ENCODE peak calls at places on chromosomes 11 and 22, in six cellular contexts. A, Q, X, M, D and H are unnamed samples.

GRCh38 chr11:62552465-62552782 is 5.8 kb upstream of the AHNAK start:
- DNase-seq in A (no peak), Q (peak), X (no peak), M (peak), D (no peak), H (peak)

GRCh38 chr11:35267504-35267903 is 128.5 kb downstream of the CD44 start:
- DNase-seq in A (no peak), Q (peak), X (peak), M (no peak), D (no peak), H (peak)

GRCh38 chr11:27718346-27718852 is 18.1 kb upstream of the BDNF start:
- DNase-seq in A (peak), Q (peak), X (peak), M (peak), D (no peak), H (peak)

GRCh38 chr11:116579857-116580727 is 192.7 kb downstream of the BUD13 start:
- DNase-seq in A (no peak), Q (peak), X (no peak), M (no peak), D (no peak), H (no peak)

GRCh38 chr22:38921126-38921525 is 36.3 kb upstream of the APOBEC3A start:
- DNase-seq in A (no peak), Q (no peak), X (no peak), M (peak), D (no peak), H (no peak)

GRCh38 chr22:19811211-19811621 is 43.5 kb downstream of the GNB1L start:
- DNase-seq in A (no peak), Q (no peak), X (no peak), M (peak), D (peak), H (no peak)

GRCh38 chr11:61377461-61378160 is 14.8 kb upstream of the TMEM216 start:
- DNase-seq in A (no peak), Q (peak), X (no peak), M (no peak), D (no peak), H (peak)

GRCh38 chr11:133910101-133910500 is 46.7 kb downstream of the IGSF9B start:
- DNase-seq in A (no peak), Q (no peak), X (no peak), M (no peak), D (no peak), H (no peak)

GRCh38 chr11:280762-281485 is 2.7 kb downstream of the NLRP6 start:
- DNase-seq in A (no peak), Q (peak), X (no peak), M (no peak), D (peak), H (no peak)

GRCh38 chr22:44259366-44260215 is 53.2 kb downstream of the SHISAL1 start:
- DNase-seq in A (no peak), Q (no peak), X (no peak), M (no peak), D (no peak), H (no peak)

GRCh38 chr22:42533638-42533977 is 14.0 kb upstream of the RRP7A start:
- DNase-seq in A (no peak), Q (no peak), X (no peak), M (no peak), D (no peak), H (no peak)

GRCh38 chr11:69293819-69294505 is at the start of gene MYEOV:
- DNase-seq in A (peak), Q (peak), X (peak), M (peak), D (no peak), H (peak)

GRCh38 chr22:32544953-32545558 is 70.4 kb downstream of the FBXO7 start:
- DNase-seq in A (no peak), Q (peak), X (no peak), M (no peak), D (no peak), H (peak)

GRCh38 chr11:78008174-78008573 is 13.7 kb upstream of the INTS4 start:
- DNase-seq in A (no peak), Q (no peak), X (no peak), M (no peak), D (no peak), H (no peak)

GRCh38 chr11:60950933-60951610 is 904 bp downstream of the SLC15A3 start:
- DNase-seq in A (no peak), Q (peak), X (no peak), M (no peak), D (peak), H (no peak)

GRCh38 chr11:67404515-67405195 is 772 bp downstream of the TBC1D10C start:
- DNase-seq in A (no peak), Q (no peak), X (no peak), M (no peak), D (peak), H (no peak)

GRCh38 chr11:134581121-134581626 is 169.1 kb upstream of the B3GAT1 start:
- DNase-seq in A (no peak), Q (no peak), X (no peak), M (no peak), D (peak), H (no peak)

GRCh38 chr22:24728790-24729637 is 45.5 kb downstream of the PIWIL3 start:
- DNase-seq in A (peak), Q (no peak), X (peak), M (no peak), D (no peak), H (no peak)

GRCh38 chr22:37777122-37777687 is 30.5 kb upstream of the GCAT start:
- DNase-seq in A (peak), Q (peak), X (peak), M (peak), D (no peak), H (peak)

GRCh38 chr22:50656122-50657070 is 16.2 kb upstream of the SHANK3 start:
- DNase-seq in A (no peak), Q (peak), X (peak), M (no peak), D (no peak), H (peak)

GRCh38 chr22:27752771-27753170 is 48.8 kb downstream of the MN1 start:
- DNase-seq in A (no peak), Q (peak), X (peak), M (peak), D (no peak), H (peak)

GRCh38 chr11:119709638-119710346 is 19.2 kb downstream of the NECTIN1 start:
- DNase-seq in A (peak), Q (no peak), X (peak), M (no peak), D (no peak), H (peak)

GRCh38 chr11:72191961-72192381 is at the start of gene FOLR1:
- DNase-seq in A (no peak), Q (peak), X (no peak), M (no peak), D (no peak), H (peak)

GRCh38 chr11:125170406-125171031 is 6.0 kb downstream of the PKNOX2 start:
- DNase-seq in A (no peak), Q (peak), X (peak), M (no peak), D (no peak), H (no peak)

GRCh38 chr11:133669371-133670046 is 137.2 kb upstream of the OPCML start:
- DNase-seq in A (no peak), Q (no peak), X (no peak), M (no peak), D (no peak), H (no peak)

GRCh38 chr22:29306175-29306829 is at the start of gene GAS2L1:
- DNase-seq in A (peak), Q (peak), X (peak), M (peak), D (peak), H (peak)

GRCh38 chr22:33871935-33872334 is 48.3 kb downstream of the LARGE1 start:
- DNase-seq in A (no peak), Q (no peak), X (no peak), M (no peak), D (no peak), H (no peak)

GRCh38 chr11:26676641-26677040 is 45.2 kb downstream of the SLC5A12 start:
- DNase-seq in A (no peak), Q (no peak), X (no peak), M (no peak), D (no peak), H (no peak)

GRCh38 chr22:44765571-44766285 is 13.4 kb downstream of the ARHGAP8 start:
- DNase-seq in A (no peak), Q (no peak), X (no peak), M (no peak), D (no peak), H (no peak)

GRCh38 chr11:125088576-125089455 is 22.6 kb downstream of the TMEM218 start:
- DNase-seq in A (no peak), Q (no peak), X (no peak), M (no peak), D (no peak), H (no peak)

GRCh38 chr11:31414338-31414737 is 44.7 kb downstream of the DNAJC24 start:
- DNase-seq in A (no peak), Q (no peak), X (no peak), M (no peak), D (no peak), H (no peak)

GRCh38 chr22:46584081-46584903 is 35.9 kb upstream of the GRAMD4 start:
- DNase-seq in A (peak), Q (no peak), X (no peak), M (no peak), D (no peak), H (peak)

GRCh38 chr11:100890779-100891178 is 203.7 kb downstream of the ARHGAP42 start:
- DNase-seq in A (no peak), Q (peak), X (peak), M (no peak), D (no peak), H (peak)

GRCh38 chr22:39534591-39535301 is 2.2 kb upstream of the RPS19BP1 start:
- DNase-seq in A (peak), Q (peak), X (peak), M (peak), D (peak), H (peak)

GRCh38 chr11:94183886-94184264 is 55.2 kb downstream of the PANX1 start:
- DNase-seq in A (peak), Q (peak), X (peak), M (peak), D (peak), H (peak)

GRCh38 chr11:130077671-130078468 is 8.2 kb downstream of the APLP2 start:
- DNase-seq in A (no peak), Q (no peak), X (no peak), M (no peak), D (no peak), H (no peak)
- H3K4me3 ChIP-seq in A (no peak), Q (no peak), X (no peak), M (no peak), D (no peak), H (no peak)

DNA sequence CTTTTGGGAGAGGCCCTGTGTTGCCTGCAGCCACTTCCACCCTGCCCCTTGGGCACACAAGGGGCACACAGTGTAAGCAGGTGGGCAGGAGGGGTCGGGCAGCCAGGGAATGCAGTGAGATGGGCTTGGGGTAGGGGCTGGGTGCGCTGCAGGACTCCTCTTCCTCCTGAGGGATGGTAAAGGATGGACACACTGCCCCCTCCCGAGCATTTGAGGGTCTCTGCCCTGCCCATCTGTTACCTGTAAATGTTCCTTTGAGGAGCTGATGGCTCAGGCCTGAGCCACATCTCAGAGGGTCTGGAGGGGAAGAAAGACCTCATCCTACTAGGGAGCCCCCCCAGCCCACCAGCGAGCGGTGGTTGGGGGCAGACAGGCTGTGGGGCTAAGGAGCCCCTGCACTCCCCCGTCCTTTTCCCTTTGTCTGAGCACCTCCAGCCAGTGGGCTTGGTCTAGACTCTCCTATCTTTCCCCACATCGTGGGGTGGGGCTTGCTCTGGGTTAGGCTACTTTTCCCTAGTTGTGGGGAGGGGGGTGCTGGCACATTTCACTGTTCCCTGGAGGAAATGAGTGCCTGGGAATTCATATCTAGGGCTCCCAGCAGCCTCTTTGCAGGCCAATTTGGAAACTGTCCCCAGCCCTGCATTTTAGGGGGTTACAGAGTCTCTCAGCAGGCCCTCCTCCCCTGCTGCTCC is 1.7 kb upstream of the TSSC4 start:
- DNase-seq in A (peak), Q (no peak), X (no peak), M (no peak), D (no peak), H (no peak)
- H3K4me3 ChIP-seq in A (no peak), Q (peak), X (peak), M (peak), D (peak), H (peak)

GRCh38 chr11:114296190-114296978 is at the start of gene NNMT:
- DNase-seq in A (no peak), Q (peak), X (peak), M (peak), D (no peak), H (peak)

GRCh38 chr11:114298701-114299090 is 2.5 kb downstream of the NNMT start:
- DNase-seq in A (no peak), Q (peak), X (peak), M (no peak), D (no peak), H (no peak)

GRCh38 chr11:114296979-114297372 is 777 bp downstream of the NNMT start:
- DNase-seq in A (no peak), Q (peak), X (peak), M (no peak), D (no peak), H (no peak)

GRCh38 chr11:114295676-114296081 is 520 bp upstream of the NNMT start:
- DNase-seq in A (no peak), Q (peak), X (no peak), M (no peak), D (no peak), H (peak)

DNA sequence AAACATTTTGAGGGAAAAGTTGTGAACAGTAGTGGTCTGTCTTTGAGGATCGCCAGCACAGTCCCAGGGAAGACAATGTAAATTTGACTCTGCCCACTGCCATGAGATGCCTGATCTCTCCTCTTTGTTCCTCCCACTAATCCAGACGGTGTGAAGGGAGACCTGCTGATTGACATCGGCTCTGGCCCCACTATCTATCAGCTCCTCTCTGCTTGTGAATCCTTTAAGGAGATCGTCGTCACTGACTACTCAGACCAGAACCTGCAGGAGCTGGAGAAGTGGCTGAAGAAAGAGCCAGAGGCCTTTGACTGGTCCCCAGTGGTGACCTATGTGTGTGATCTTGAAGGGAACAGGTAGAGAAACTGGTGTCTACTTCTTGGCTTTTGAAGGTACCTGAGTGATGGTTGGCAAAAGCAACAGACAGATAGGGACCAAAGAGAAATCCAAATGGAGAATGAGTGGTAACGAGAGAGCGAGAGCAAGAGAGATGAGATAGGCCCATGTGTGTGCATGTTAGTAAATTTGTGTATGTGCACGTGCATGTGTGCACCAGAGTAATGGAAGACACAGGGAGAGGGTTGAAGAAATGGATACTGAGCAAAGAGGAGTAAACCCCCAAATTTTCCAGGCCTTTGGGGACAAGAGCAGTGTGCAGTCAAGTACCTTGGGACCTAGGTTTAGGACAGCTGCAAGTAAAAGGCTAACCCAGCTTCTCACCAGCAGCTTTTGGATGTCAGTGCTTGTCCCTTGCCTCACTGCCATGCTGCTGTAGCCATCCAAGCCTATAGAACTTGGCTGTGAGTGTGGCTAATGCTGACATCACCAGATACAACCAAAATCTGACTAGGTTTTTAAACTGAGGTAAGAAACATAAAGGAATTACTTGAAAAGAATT is 1.9 kb downstream of the NNMT start:
- DNase-seq in A (no peak), Q (peak), X (peak), M (no peak), D (no peak), H (peak)
- H3K4me3 ChIP-seq in A (no peak), Q (peak), X (peak), M (peak), D (no peak), H (peak)

GRCh38 chr22:30424471-30425326 is 869 bp upstream of the MTFP1 start:
- DNase-seq in A (no peak), Q (peak), X (no peak), M (peak), D (no peak), H (no peak)

GRCh38 chr22:30421695-30422480 is 3.7 kb upstream of the MTFP1 start:
- DNase-seq in A (no peak), Q (peak), X (no peak), M (peak), D (no peak), H (no peak)

GRCh38 chr22:30423296-30423958 is 2.1 kb upstream of the MTFP1 start:
- DNase-seq in A (peak), Q (peak), X (no peak), M (no peak), D (peak), H (no peak)

GRCh38 chr22:30423959-30424380 is 1.6 kb upstream of the MTFP1 start:
- DNase-seq in A (peak), Q (peak), X (peak), M (peak), D (peak), H (peak)

DNA sequence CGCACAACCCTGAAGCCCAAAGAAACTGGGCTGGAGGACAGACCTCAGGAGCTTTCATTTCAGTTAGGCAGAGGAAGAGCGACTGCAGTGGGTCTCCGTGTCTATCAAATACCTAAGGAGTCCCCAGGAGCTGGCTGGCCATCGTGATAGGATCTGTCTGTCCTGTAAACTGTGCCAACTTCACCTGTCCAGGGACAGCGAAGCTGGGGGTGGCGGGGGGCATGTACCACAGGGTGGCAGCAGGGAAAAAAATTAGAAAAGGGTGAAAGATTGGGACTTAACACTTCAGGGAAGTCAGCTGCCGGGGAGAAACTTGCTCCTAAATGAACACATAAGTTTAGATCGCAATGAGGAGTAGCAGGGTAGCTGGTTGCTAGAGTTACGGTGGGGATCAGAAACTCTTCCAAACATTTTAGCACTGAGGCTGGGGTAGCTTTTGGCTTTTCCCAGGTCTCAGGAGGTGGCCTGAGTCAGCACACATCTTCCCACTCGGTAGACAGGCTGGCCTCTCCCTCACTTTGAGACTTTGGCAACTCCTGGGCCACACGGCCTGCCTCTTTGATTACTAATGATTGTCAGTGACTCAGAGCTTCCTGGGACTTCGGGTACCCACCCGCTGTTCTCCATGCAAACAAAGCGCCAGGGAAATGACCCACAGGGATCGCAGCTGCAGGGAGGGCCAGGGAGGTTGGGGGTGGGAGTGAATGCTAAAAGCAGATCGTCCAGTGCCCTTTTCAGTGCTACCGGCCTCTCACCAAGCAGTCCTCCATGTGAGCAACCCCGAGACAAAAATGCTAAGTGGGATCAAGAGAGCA is 2.9 kb upstream of the MTFP1 start:
- DNase-seq in A (peak), Q (peak), X (peak), M (peak), D (peak), H (peak)
- H3K4me3 ChIP-seq in A (peak), Q (peak), X (peak), M (peak), D (peak), H (peak)

DNA sequence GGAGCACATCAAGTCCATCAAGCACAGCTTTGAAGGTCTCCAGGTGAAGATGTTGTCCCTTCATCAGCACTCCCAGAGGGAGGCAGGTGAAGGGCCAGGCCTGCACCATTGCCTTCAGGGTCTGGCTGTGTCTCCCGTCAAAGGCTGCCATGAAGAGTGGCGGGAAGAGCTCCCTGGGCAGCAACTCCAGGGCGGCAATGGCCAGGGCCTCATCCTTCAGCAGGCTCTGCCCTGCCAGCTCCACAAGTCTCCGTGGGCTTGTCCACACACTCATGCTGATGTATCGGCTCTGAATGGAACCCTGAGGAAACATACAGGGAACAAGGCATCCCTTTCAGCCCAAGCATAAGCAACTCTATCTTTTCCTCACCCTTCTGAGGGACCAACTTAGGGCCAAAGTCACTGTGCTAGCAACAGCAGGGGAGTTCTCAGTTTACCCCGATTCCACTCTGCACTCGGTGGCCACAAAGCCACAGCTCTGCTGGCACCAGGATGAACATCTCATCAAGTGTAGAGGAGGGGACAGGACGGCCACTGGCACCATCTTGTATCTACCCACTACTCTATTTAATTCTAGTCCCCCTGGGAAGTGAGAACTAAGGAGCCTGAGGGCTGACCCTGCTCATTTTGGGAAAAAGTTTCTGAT is 8.2 kb downstream of the PRAME start:
- DNase-seq in A (no peak), Q (no peak), X (no peak), M (no peak), D (no peak), H (no peak)
- H3K4me3 ChIP-seq in A (no peak), Q (no peak), X (no peak), M (no peak), D (no peak), H (no peak)